ENCODE peak calls at places on chromosomes 12 and 14, in eight cellular contexts. F, W, D, E, G, V, Z and S are unnamed samples.

GRCh38 chr12:128644664-128645296 is 179.0 kb downstream of the SLC15A4 start:
- DNase-seq in F (no peak), W (no peak), D (no peak), E (no peak), G (no peak), V (no peak), Z (no peak), S (no peak)

GRCh38 chr14:96268426-96269358 is 12.7 kb downstream of the BDKRB1 start:
- DNase-seq in F (peak), W (peak), D (peak), E (peak), G (peak), V (no peak), Z (no peak), S (peak)

GRCh38 chr14:88983755-88984154 is 159.3 kb downstream of the TTC8 start:
- DNase-seq in F (peak), W (peak), D (no peak), E (peak), G (no peak), V (no peak), Z (no peak), S (peak)

GRCh38 chr14:89563503-89563902 is 146.5 kb upstream of the FOXN3 start:
- DNase-seq in F (no peak), W (no peak), D (no peak), E (no peak), G (no peak), V (no peak), Z (no peak), S (no peak)

GRCh38 chr12:98758331-98758730 is 113.2 kb downstream of the APAF1 start:
- DNase-seq in F (no peak), W (peak), D (no peak), E (peak), G (no peak), V (no peak), Z (no peak), S (no peak)

GRCh38 chr12:57173089-57173488 is 25.7 kb upstream of the LRP1-AS start:
- DNase-seq in F (no peak), W (no peak), D (no peak), E (no peak), G (no peak), V (no peak), Z (no peak), S (no peak)

GRCh38 chr12:91326043-91327027 is 143.7 kb upstream of the DCN start:
- DNase-seq in F (peak), W (peak), D (no peak), E (peak), G (peak), V (no peak), Z (no peak), S (no peak)

GRCh38 chr12:94706250-94706661 is 55.9 kb upstream of the TMCC3 start:
- DNase-seq in F (no peak), W (peak), D (no peak), E (no peak), G (no peak), V (no peak), Z (no peak), S (no peak)

GRCh38 chr12:56071648-56072047 is 8.3 kb upstream of the ERBB3 start:
- DNase-seq in F (peak), W (peak), D (no peak), E (peak), G (no peak), V (no peak), Z (no peak), S (no peak)

GRCh38 chr14:33435911-33436310 is 497.2 kb downstream of the NPAS3 start:
- DNase-seq in F (peak), W (peak), D (no peak), E (peak), G (no peak), V (no peak), Z (no peak), S (peak)

GRCh38 chr12:100661300-100661951 is 87.9 kb downstream of the GAS2L3 start:
- DNase-seq in F (no peak), W (peak), D (no peak), E (peak), G (no peak), V (no peak), Z (no peak), S (peak)

GRCh38 chr12:67752226-67752732 is 103.7 kb downstream of the DYRK2 start:
- DNase-seq in F (peak), W (peak), D (no peak), E (peak), G (no peak), V (no peak), Z (no peak), S (no peak)

GRCh38 chr12:47383942-47384341 is 304.2 kb upstream of the AMIGO2 start:
- DNase-seq in F (peak), W (peak), D (no peak), E (peak), G (no peak), V (no peak), Z (no peak), S (no peak)

GRCh38 chr12:123141615-123142517 is 9.0 kb downstream of the PITPNM2 start:
- DNase-seq in F (peak), W (peak), D (no peak), E (peak), G (no peak), V (peak), Z (no peak), S (peak)

GRCh38 chr12:19573866-19574265 is 134.6 kb downstream of the AEBP2 start:
- DNase-seq in F (no peak), W (no peak), D (no peak), E (no peak), G (no peak), V (no peak), Z (no peak), S (no peak)

GRCh38 chr12:89470741-89471504 is 53.7 kb downstream of the GALNT4 start:
- DNase-seq in F (peak), W (peak), D (no peak), E (peak), G (no peak), V (no peak), Z (no peak), S (no peak)

GRCh38 chr12:84741727-84742126 is 170.9 kb downstream of the SLC6A15 start:
- DNase-seq in F (peak), W (no peak), D (no peak), E (peak), G (no peak), V (no peak), Z (no peak), S (no peak)

GRCh38 chr14:37422319-37422718 is 172.7 kb downstream of the FOXA1 start:
- DNase-seq in F (no peak), W (no peak), D (no peak), E (no peak), G (no peak), V (no peak), Z (no peak), S (no peak)

GRCh38 chr12:27573972-27574371 is 50.0 kb downstream of the PPFIBP1 start:
- DNase-seq in F (peak), W (peak), D (no peak), E (peak), G (no peak), V (no peak), Z (no peak), S (peak)

GRCh38 chr12:70074510-70074909 is 168.7 kb upstream of the CNOT2 start:
- DNase-seq in F (no peak), W (no peak), D (no peak), E (no peak), G (no peak), V (no peak), Z (no peak), S (no peak)

GRCh38 chr14:101183376-101184103 is 280.0 kb upstream of the RTL1 start:
- DNase-seq in F (no peak), W (no peak), D (peak), E (no peak), G (no peak), V (peak), Z (peak), S (no peak)

GRCh38 chr12:126676426-126676825 is 1590.5 kb upstream of the TMEM132C start:
- DNase-seq in F (no peak), W (peak), D (no peak), E (no peak), G (no peak), V (no peak), Z (no peak), S (no peak)

GRCh38 chr12:26744697-26745440 is 88.1 kb downstream of the ITPR2 start:
- DNase-seq in F (no peak), W (no peak), D (no peak), E (no peak), G (no peak), V (no peak), Z (no peak), S (no peak)

GRCh38 chr12:58262796-58263195 is 321.4 kb downstream of the ATP23 start:
- DNase-seq in F (no peak), W (no peak), D (no peak), E (no peak), G (no peak), V (no peak), Z (no peak), S (no peak)

GRCh38 chr12:116339800-116340371 is 62.4 kb upstream of the MED13L start:
- DNase-seq in F (peak), W (peak), D (no peak), E (peak), G (no peak), V (no peak), Z (no peak), S (no peak)

GRCh38 chr12:120125792-120126634 is 9.5 kb upstream of the RAB35 start:
- DNase-seq in F (peak), W (peak), D (no peak), E (peak), G (no peak), V (no peak), Z (no peak), S (no peak)

GRCh38 chr14:104419865-104420458 is 159.6 kb upstream of the C14orf180 start:
- DNase-seq in F (no peak), W (no peak), D (no peak), E (no peak), G (no peak), V (no peak), Z (no peak), S (no peak)

GRCh38 chr14:24435998-24436354 is 6.2 kb downstream of the KHNYN start:
- DNase-seq in F (no peak), W (no peak), D (no peak), E (no peak), G (no peak), V (no peak), Z (no peak), S (no peak)

GRCh38 chr14:34931206-34931605 is 51.6 kb upstream of the SRP54 start:
- DNase-seq in F (no peak), W (peak), D (no peak), E (no peak), G (no peak), V (no peak), Z (no peak), S (no peak)

GRCh38 chr12:105897311-105897725 is 241.4 kb downstream of the NUAK1 start:
- DNase-seq in F (no peak), W (no peak), D (no peak), E (no peak), G (no peak), V (no peak), Z (no peak), S (no peak)
- TF ChIP-seq CTCF in F (no peak), W (no peak), D (no peak), E (no peak), G (no peak), V (no peak), Z (no peak), S (no peak)

DNA sequence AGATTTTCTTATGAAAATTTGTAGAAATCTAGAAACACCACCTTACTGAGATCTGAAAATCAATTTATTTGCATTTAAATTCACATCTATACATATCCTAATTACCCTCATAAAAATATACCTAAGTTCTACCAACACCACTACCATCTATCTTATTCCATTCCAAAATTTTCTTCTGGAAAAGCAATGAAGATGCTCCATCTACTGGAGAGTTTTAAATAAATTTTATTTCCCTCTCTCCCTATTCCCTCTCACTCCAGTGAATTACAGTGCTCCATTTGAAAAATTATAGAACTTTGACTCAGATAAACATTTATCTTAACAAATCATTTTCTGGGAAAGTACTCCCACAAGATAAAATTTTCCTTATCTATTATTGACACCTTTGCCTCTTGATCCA is 2.3 kb upstream of the C14orf39 start:
- DNase-seq in F (no peak), W (no peak), D (no peak), E (no peak), G (no peak), V (no peak), Z (no peak), S (no peak)
- TF ChIP-seq CTCF in F (peak), W (peak), D (peak), E (peak), G (no peak), V (no peak), Z (no peak), S (no peak)

DNA sequence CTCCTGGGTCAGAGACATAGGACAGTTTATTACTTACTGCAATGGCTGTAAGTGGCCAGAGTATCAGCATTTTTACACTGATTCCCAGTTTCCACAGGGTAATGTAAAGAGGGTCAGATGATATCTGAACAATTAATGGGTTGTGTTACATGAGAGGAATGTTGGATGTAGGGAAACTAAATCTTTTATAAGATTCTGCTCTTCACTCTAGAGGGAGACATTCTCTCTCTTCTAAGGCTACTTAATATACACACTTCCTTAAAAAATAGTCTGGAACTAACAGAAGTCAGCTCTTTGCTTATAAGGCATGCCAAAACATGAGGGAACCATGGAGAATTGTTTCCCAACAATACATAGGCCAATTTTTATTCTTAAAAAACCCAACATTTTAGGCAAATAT is 389.8 kb downstream of the ETNK1 start:
- DNase-seq in F (no peak), W (peak), D (no peak), E (no peak), G (no peak), V (no peak), Z (no peak), S (no peak)
- TF ChIP-seq CTCF in F (no peak), W (peak), D (peak), E (no peak), G (no peak), V (no peak), Z (no peak), S (no peak)

DNA sequence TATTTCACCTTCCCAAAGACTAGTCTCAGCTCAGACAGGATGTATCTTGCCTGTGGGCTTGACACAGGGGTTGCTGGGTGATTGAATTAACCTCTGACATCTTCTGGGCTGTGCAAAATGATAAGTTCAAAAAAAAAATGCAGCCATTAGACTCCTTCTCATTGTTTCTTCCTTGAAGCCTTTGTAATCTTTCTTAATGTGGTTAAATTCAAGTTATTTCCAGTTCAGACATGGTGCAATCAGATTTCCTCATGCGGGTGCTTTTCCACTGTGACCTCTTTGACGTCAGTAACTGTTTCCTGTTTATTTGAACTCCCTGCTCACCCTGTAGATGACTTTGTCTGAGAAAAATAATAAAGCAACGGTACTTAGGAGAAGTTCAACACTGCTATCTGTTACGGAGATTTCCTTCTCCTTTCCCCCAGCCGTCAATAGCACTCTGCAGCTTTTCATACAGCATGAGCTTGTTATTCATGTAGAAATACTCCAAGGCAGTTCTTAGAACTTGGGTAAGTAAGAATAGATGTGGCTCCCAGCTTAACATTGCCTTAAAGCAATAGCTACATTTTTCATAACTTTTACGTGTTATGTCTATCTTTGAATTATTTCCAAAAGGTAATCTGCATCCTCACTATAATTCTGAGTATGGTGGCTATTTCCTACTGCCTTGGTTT is 155.5 kb downstream of the PRKCH start:
- DNase-seq in F (peak), W (peak), D (no peak), E (peak), G (no peak), V (peak), Z (no peak), S (peak)
- TF ChIP-seq CTCF in F (no peak), W (no peak), D (no peak), E (no peak), G (no peak), V (no peak), Z (no peak), S (no peak)

GRCh38 chr12:49565956-49566265 is 2.0 kb downstream of the MCRS1 start:
- DNase-seq in F (no peak), W (no peak), D (no peak), E (no peak), G (no peak), V (no peak), Z (no peak), S (no peak)

GRCh38 chr12:49566361-49566760 is 1.6 kb downstream of the MCRS1 start:
- DNase-seq in F (no peak), W (no peak), D (no peak), E (no peak), G (no peak), V (no peak), Z (no peak), S (no peak)

GRCh38 chr12:49567302-49567610 is 686 bp downstream of the MCRS1 start:
- DNase-seq in F (no peak), W (no peak), D (no peak), E (no peak), G (no peak), V (no peak), Z (no peak), S (no peak)

GRCh38 chr12:49564241-49565118 is 3.5 kb downstream of the MCRS1 start:
- DNase-seq in F (no peak), W (no peak), D (no peak), E (no peak), G (no peak), V (no peak), Z (no peak), S (no peak)

GRCh38 chr12:49565119-49565955 is 2.6 kb downstream of the MCRS1 start:
- DNase-seq in F (no peak), W (no peak), D (no peak), E (no peak), G (no peak), V (no peak), Z (no peak), S (no peak)
- TF ChIP-seq CTCF in F (no peak), W (no peak), D (no peak), E (no peak), G (no peak), V (no peak), Z (no peak), S (no peak)